ENCODE peak calls at places on chromosomes 7 and 10, in ten cellular contexts. One of them, this sample, is unnamed.

GRCh38 chr7:23298141-23298851 is 843 bp upstream of the MALSU1 start:
- DNase-seq in upper lobe of left lung: no peak
- DNase-seq in lower leg skin: no peak
- DNase-seq in adrenal gland: no peak
- DNase-seq in endothelial cell of umbilical vein: no peak
- DNase-seq in A549: peak; percentile 48
- DNase-seq in IMR-90: peak; percentile 72
- DNase-seq in transverse colon: no peak
- DNase-seq in stomach: no peak
- DNase-seq in right lobe of liver: no peak
- DNase-seq in this sample: no peak

GRCh38 chr7:23184291-23184690 is 2.4 kb downstream of the NUP42 start:
- DNase-seq in endothelial cell of umbilical vein: no peak
- DNase-seq in IMR-90: no peak
- DNase-seq in adrenal gland: no peak
- DNase-seq in upper lobe of left lung: no peak
- DNase-seq in transverse colon: no peak
- DNase-seq in right lobe of liver: no peak
- DNase-seq in lower leg skin: no peak
- DNase-seq in stomach: no peak
- DNase-seq in A549: no peak
- DNase-seq in this sample: no peak

GRCh38 chr7:158057446-158057845 is 530.2 kb downstream of the PTPRN2 start:
- DNase-seq in lower leg skin: no peak
- DNase-seq in upper lobe of left lung: no peak
- DNase-seq in transverse colon: no peak
- DNase-seq in stomach: no peak
- DNase-seq in A549: no peak
- DNase-seq in right lobe of liver: no peak
- DNase-seq in endothelial cell of umbilical vein: no peak
- DNase-seq in IMR-90: no peak
- DNase-seq in adrenal gland: no peak
- DNase-seq in this sample: no peak

GRCh38 chr10:65907199-65907712 is 1018.6 kb upstream of the LRRTM3 start:
- DNase-seq in lower leg skin: no peak
- DNase-seq in transverse colon: no peak
- DNase-seq in right lobe of liver: no peak
- DNase-seq in upper lobe of left lung: no peak
- DNase-seq in adrenal gland: no peak
- DNase-seq in stomach: no peak
- DNase-seq in IMR-90: no peak
- DNase-seq in A549: no peak
- DNase-seq in endothelial cell of umbilical vein: no peak
- DNase-seq in this sample: no peak

GRCh38 chr10:84200537-84201243 is 6.4 kb downstream of the CDHR1 start:
- DNase-seq in transverse colon: peak; percentile 75
- DNase-seq in upper lobe of left lung: no peak
- DNase-seq in IMR-90: no peak
- DNase-seq in lower leg skin: no peak
- DNase-seq in stomach: no peak
- DNase-seq in right lobe of liver: no peak
- DNase-seq in A549: no peak
- DNase-seq in adrenal gland: no peak
- DNase-seq in endothelial cell of umbilical vein: no peak
- DNase-seq in this sample: no peak

GRCh38 chr10:98029149-98030092 is 1.0 kb downstream of the CRTAC1 start:
- DNase-seq in endothelial cell of umbilical vein: no peak
- DNase-seq in adrenal gland: no peak
- DNase-seq in stomach: no peak
- DNase-seq in transverse colon: no peak
- DNase-seq in upper lobe of left lung: no peak
- DNase-seq in lower leg skin: no peak
- DNase-seq in right lobe of liver: no peak
- DNase-seq in IMR-90: no peak
- DNase-seq in A549: no peak
- DNase-seq in this sample: no peak

GRCh38 chr10:91576096-91576545 is 56.8 kb downstream of the PPP1R3C start:
- DNase-seq in endothelial cell of umbilical vein: no peak
- DNase-seq in lower leg skin: no peak
- DNase-seq in adrenal gland: no peak
- DNase-seq in IMR-90: peak; percentile 31
- DNase-seq in right lobe of liver: no peak
- DNase-seq in upper lobe of left lung: no peak
- DNase-seq in transverse colon: no peak
- DNase-seq in A549: no peak
- DNase-seq in stomach: no peak
- DNase-seq in this sample: no peak

GRCh38 chr10:77669892-77670291 is 32.3 kb upstream of the KCNMA1 start:
- DNase-seq in upper lobe of left lung: no peak
- DNase-seq in A549: no peak
- DNase-seq in lower leg skin: no peak
- DNase-seq in adrenal gland: no peak
- DNase-seq in transverse colon: no peak
- DNase-seq in IMR-90: peak; percentile 27
- DNase-seq in endothelial cell of umbilical vein: no peak
- DNase-seq in stomach: no peak
- DNase-seq in right lobe of liver: no peak
- DNase-seq in this sample: no peak

GRCh38 chr10:491667-492424 is 197.6 kb downstream of the DIP2C start:
- DNase-seq in adrenal gland: peak; percentile 13
- DNase-seq in transverse colon: no peak
- DNase-seq in IMR-90: no peak
- DNase-seq in lower leg skin: no peak
- DNase-seq in right lobe of liver: no peak
- DNase-seq in upper lobe of left lung: no peak
- DNase-seq in stomach: no peak
- DNase-seq in A549: no peak
- DNase-seq in endothelial cell of umbilical vein: no peak
- DNase-seq in this sample: peak; percentile 11

GRCh38 chr10:30559118-30559684 is 70.4 kb downstream of the LYZL2 start:
- DNase-seq in IMR-90: no peak
- DNase-seq in upper lobe of left lung: no peak
- DNase-seq in transverse colon: peak; percentile 86
- DNase-seq in stomach: no peak
- DNase-seq in right lobe of liver: no peak
- DNase-seq in A549: no peak
- DNase-seq in lower leg skin: no peak
- DNase-seq in adrenal gland: no peak
- DNase-seq in endothelial cell of umbilical vein: no peak
- DNase-seq in this sample: peak; percentile 89

GRCh38 chr10:93915603-93916002 is 21.8 kb downstream of the SLC35G1 start:
- DNase-seq in lower leg skin: no peak
- DNase-seq in transverse colon: no peak
- DNase-seq in adrenal gland: no peak
- DNase-seq in IMR-90: no peak
- DNase-seq in stomach: no peak
- DNase-seq in right lobe of liver: no peak
- DNase-seq in upper lobe of left lung: no peak
- DNase-seq in A549: no peak
- DNase-seq in endothelial cell of umbilical vein: no peak
- DNase-seq in this sample: no peak

GRCh38 chr7:25066253-25066652 is 58.8 kb downstream of the CYCS start:
- DNase-seq in right lobe of liver: no peak
- DNase-seq in transverse colon: no peak
- DNase-seq in adrenal gland: no peak
- DNase-seq in lower leg skin: no peak
- DNase-seq in IMR-90: no peak
- DNase-seq in endothelial cell of umbilical vein: no peak
- DNase-seq in stomach: no peak
- DNase-seq in A549: no peak
- DNase-seq in upper lobe of left lung: no peak
- DNase-seq in this sample: no peak

GRCh38 chr7:77327932-77328628 is 88.1 kb downstream of the GSAP start:
- DNase-seq in endothelial cell of umbilical vein: peak; percentile 40
- DNase-seq in adrenal gland: peak; percentile 36
- DNase-seq in A549: no peak
- DNase-seq in upper lobe of left lung: peak; percentile 44
- DNase-seq in stomach: no peak
- DNase-seq in right lobe of liver: no peak
- DNase-seq in lower leg skin: no peak
- DNase-seq in IMR-90: no peak
- DNase-seq in transverse colon: no peak
- DNase-seq in this sample: no peak

GRCh38 chr7:23490357-23491131 is 20.3 kb upstream of the IGF2BP3 start:
- DNase-seq in IMR-90: no peak
- DNase-seq in lower leg skin: no peak
- DNase-seq in adrenal gland: peak; percentile 60
- DNase-seq in right lobe of liver: peak; percentile 62
- DNase-seq in endothelial cell of umbilical vein: peak; percentile 48
- DNase-seq in upper lobe of left lung: peak; percentile 46
- DNase-seq in A549: peak; percentile 35
- DNase-seq in stomach: no peak
- DNase-seq in transverse colon: peak; percentile 38
- DNase-seq in this sample: peak; percentile 61

GRCh38 chr10:24259365-24260125 is 50.6 kb downstream of the KIAA1217 start:
- DNase-seq in lower leg skin: no peak
- DNase-seq in IMR-90: no peak
- DNase-seq in stomach: no peak
- DNase-seq in right lobe of liver: no peak
- DNase-seq in A549: no peak
- DNase-seq in endothelial cell of umbilical vein: no peak
- DNase-seq in adrenal gland: no peak
- DNase-seq in upper lobe of left lung: no peak
- DNase-seq in transverse colon: no peak
- DNase-seq in this sample: no peak

DNA sequence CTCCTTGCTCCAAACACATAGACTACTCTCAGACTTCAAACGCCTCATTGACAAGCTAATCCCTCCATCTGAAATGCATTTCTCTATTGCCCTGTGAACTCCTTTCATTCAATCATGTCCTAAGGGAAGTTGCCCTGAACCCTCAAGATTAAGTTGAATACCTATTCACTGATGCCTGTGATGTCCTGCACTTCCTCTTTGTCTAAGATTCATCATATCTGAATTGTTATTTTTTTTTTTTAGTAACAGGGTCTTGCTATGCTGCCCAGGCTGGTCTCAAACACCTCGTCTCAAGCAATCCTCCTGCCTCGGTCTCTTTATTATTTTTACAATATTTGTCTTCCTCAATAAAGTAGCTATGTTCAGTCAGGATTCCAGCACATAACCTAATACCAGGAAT is 3.2 kb downstream of the PSMA2 start:
- DNase-seq in transverse colon: no peak
- DNase-seq in upper lobe of left lung: no peak
- DNase-seq in stomach: no peak
- DNase-seq in A549: no peak
- DNase-seq in IMR-90: no peak
- DNase-seq in endothelial cell of umbilical vein: no peak
- DNase-seq in adrenal gland: no peak
- DNase-seq in right lobe of liver: no peak
- DNase-seq in lower leg skin: no peak
- DNase-seq in this sample: no peak
- H3K4me3 ChIP-seq in transverse colon: no peak overlapping the region
- H3K4me3 ChIP-seq in upper lobe of left lung: no peak overlapping the region
- H3K4me3 ChIP-seq in stomach: no peak overlapping the region
- H3K4me3 ChIP-seq in A549: no peak overlapping the region
- H3K4me3 ChIP-seq in IMR-90: no peak overlapping the region
- H3K4me3 ChIP-seq in endothelial cell of umbilical vein: no peak overlapping the region
- H3K4me3 ChIP-seq in adrenal gland: no peak overlapping the region
- H3K4me3 ChIP-seq in right lobe of liver: no peak overlapping the region
- H3K4me3 ChIP-seq in lower leg skin: no peak overlapping the region
- H3K4me3 ChIP-seq in this sample: no peak overlapping the region

GRCh38 chr7:73698410-73698809 is 15.0 kb downstream of the BUD23 start:
- DNase-seq in endothelial cell of umbilical vein: no peak
- DNase-seq in IMR-90: no peak
- DNase-seq in transverse colon: no peak
- DNase-seq in stomach: no peak
- DNase-seq in right lobe of liver: no peak
- DNase-seq in A549: no peak
- DNase-seq in lower leg skin: no peak
- DNase-seq in upper lobe of left lung: no peak
- DNase-seq in adrenal gland: no peak
- DNase-seq in this sample: no peak
- TF ChIP-seq POLR2A in endothelial cell of umbilical vein: no peak
- TF ChIP-seq POLR2A in IMR-90: no peak
- TF ChIP-seq POLR2A in transverse colon: no peak
- TF ChIP-seq POLR2A in stomach: no peak
- TF ChIP-seq POLR2A in right lobe of liver: no peak
- TF ChIP-seq POLR2A in A549: no peak
- TF ChIP-seq POLR2A in lower leg skin: no peak
- TF ChIP-seq POLR2A in upper lobe of left lung: no peak
- TF ChIP-seq POLR2A in adrenal gland: no peak
- TF ChIP-seq POLR2A in this sample: no peak

GRCh38 chr7:36633377-36633776 is 90.9 kb downstream of the AOAH start:
- DNase-seq in upper lobe of left lung: no peak
- DNase-seq in adrenal gland: no peak
- DNase-seq in IMR-90: no peak
- DNase-seq in A549: no peak
- DNase-seq in endothelial cell of umbilical vein: no peak
- DNase-seq in transverse colon: no peak
- DNase-seq in lower leg skin: no peak
- DNase-seq in stomach: no peak
- DNase-seq in right lobe of liver: no peak
- DNase-seq in this sample: no peak
- TF ChIP-seq CTCF in upper lobe of left lung: no peak
- TF ChIP-seq CTCF in adrenal gland: no peak
- TF ChIP-seq CTCF in IMR-90: no peak
- TF ChIP-seq CTCF in A549: no peak
- TF ChIP-seq CTCF in endothelial cell of umbilical vein: no peak
- TF ChIP-seq CTCF in transverse colon: no peak
- TF ChIP-seq CTCF in lower leg skin: no peak
- TF ChIP-seq CTCF in stomach: no peak
- TF ChIP-seq CTCF in right lobe of liver: no peak
- TF ChIP-seq CTCF in this sample: no peak

GRCh38 chr10:11605807-11606408 is 5.5 kb downstream of the USP6NL start:
- DNase-seq in upper lobe of left lung: no peak
- DNase-seq in right lobe of liver: no peak
- DNase-seq in lower leg skin: no peak
- DNase-seq in endothelial cell of umbilical vein: no peak
- DNase-seq in transverse colon: no peak
- DNase-seq in stomach: no peak
- DNase-seq in A549: no peak
- DNase-seq in IMR-90: no peak
- DNase-seq in adrenal gland: no peak
- DNase-seq in this sample: no peak

GRCh38 chr10:11602357-11602756 is 9.1 kb downstream of the USP6NL start:
- DNase-seq in transverse colon: no peak
- DNase-seq in stomach: no peak
- DNase-seq in IMR-90: no peak
- DNase-seq in right lobe of liver: no peak
- DNase-seq in lower leg skin: no peak
- DNase-seq in endothelial cell of umbilical vein: no peak
- DNase-seq in adrenal gland: no peak
- DNase-seq in A549: no peak
- DNase-seq in upper lobe of left lung: no peak
- DNase-seq in this sample: no peak

GRCh38 chr10:11602919-11603523 is 8.4 kb downstream of the USP6NL start:
- DNase-seq in upper lobe of left lung: no peak
- DNase-seq in lower leg skin: no peak
- DNase-seq in A549: peak; percentile 54
- DNase-seq in right lobe of liver: no peak
- DNase-seq in stomach: no peak
- DNase-seq in adrenal gland: no peak
- DNase-seq in transverse colon: no peak
- DNase-seq in IMR-90: peak; percentile 60
- DNase-seq in endothelial cell of umbilical vein: peak; percentile 51
- DNase-seq in this sample: no peak

GRCh38 chr10:11603741-11604140 is 7.7 kb downstream of the USP6NL start:
- DNase-seq in endothelial cell of umbilical vein: no peak
- DNase-seq in A549: no peak
- DNase-seq in right lobe of liver: no peak
- DNase-seq in lower leg skin: no peak
- DNase-seq in transverse colon: no peak
- DNase-seq in stomach: no peak
- DNase-seq in adrenal gland: no peak
- DNase-seq in IMR-90: no peak
- DNase-seq in upper lobe of left lung: no peak
- DNase-seq in this sample: no peak

GRCh38 chr10:11604742-11605650 is 6.5 kb downstream of the USP6NL start:
- DNase-seq in transverse colon: no peak
- DNase-seq in IMR-90: no peak
- DNase-seq in lower leg skin: no peak
- DNase-seq in A549: no peak
- DNase-seq in endothelial cell of umbilical vein: no peak
- DNase-seq in stomach: no peak
- DNase-seq in upper lobe of left lung: no peak
- DNase-seq in adrenal gland: no peak
- DNase-seq in right lobe of liver: no peak
- DNase-seq in this sample: no peak
- H3K4me3 ChIP-seq in transverse colon: no peak overlapping the region
- H3K4me3 ChIP-seq in IMR-90: no peak overlapping the region
- H3K4me3 ChIP-seq in lower leg skin: no peak overlapping the region
- H3K4me3 ChIP-seq in A549: no peak overlapping the region
- H3K4me3 ChIP-seq in endothelial cell of umbilical vein: no peak overlapping the region
- H3K4me3 ChIP-seq in stomach: no peak overlapping the region
- H3K4me3 ChIP-seq in upper lobe of left lung: no peak overlapping the region
- H3K4me3 ChIP-seq in adrenal gland: no peak overlapping the region
- H3K4me3 ChIP-seq in right lobe of liver: no peak overlapping the region
- H3K4me3 ChIP-seq in this sample: no peak overlapping the region